ENCODE peak calls at places on chromosomes 2 and 18, in five cellular contexts. U is upper lobe of right lung, T is thyroid gland, L is Peyer's patch, I is ovary. R is an unnamed sample. For H3K4me1, the result is how much of the 10 kb centered on the place peaks cover.

GRCh38 chr2:173550143-173550542 is 195.5 kb downstream of the CDCA7 start:
- DNase-seq in U (no peak), T (no peak), L (no peak), I (no peak), R (no peak)

GRCh38 chr2:136117909-136118818 is at the start of gene CXCR4:
- DNase-seq in U (peak), T (peak), L (peak), I (peak), R (peak)

GRCh38 chr18:68418881-68419280 is 296.0 kb downstream of the TMX3 start:
- DNase-seq in U (no peak), T (no peak), L (no peak), I (no peak), R (no peak)

GRCh38 chr2:85410584-85411404 is 628 bp upstream of the CAPG start:
- DNase-seq in U (no peak), T (no peak), L (no peak), I (no peak), R (no peak)

GRCh38 chr2:69238449-69239031 is 148.5 kb downstream of the GFPT1 start:
- DNase-seq in U (no peak), T (no peak), L (no peak), I (no peak), R (no peak)

GRCh38 chr2:16034151-16034974 is 94.0 kb downstream of the MYCN start:
- DNase-seq in U (no peak), T (peak), L (no peak), I (no peak), R (no peak)

GRCh38 chr2:50582164-50582563 is 449.8 kb downstream of the NRXN1 start:
- DNase-seq in U (no peak), T (peak), L (no peak), I (no peak), R (no peak)

GRCh38 chr2:174606336-174606735 is 8.7 kb upstream of the WIPF1 start:
- DNase-seq in U (no peak), T (peak), L (no peak), I (no peak), R (no peak)

GRCh38 chr18:63701952-63702351 is 808 bp upstream of the SERPINB11 start:
- DNase-seq in U (no peak), T (no peak), L (no peak), I (no peak), R (no peak)

GRCh38 chr2:141959016-141959415 is 171.8 kb downstream of the LRP1B start:
- DNase-seq in U (no peak), T (no peak), L (no peak), I (no peak), R (no peak)

GRCh38 chr2:28626891-28627421 is 124.7 kb upstream of the PPP1CB start:
- DNase-seq in U (peak), T (no peak), L (no peak), I (peak), R (no peak)

GRCh38 chr2:16515709-16516108 is 149.9 kb downstream of the CYRIA start:
- DNase-seq in U (no peak), T (no peak), L (no peak), I (no peak), R (no peak)

GRCh38 chr2:81389203-81389602 is 1084.7 kb upstream of the LRRTM1 start:
- DNase-seq in U (no peak), T (no peak), L (no peak), I (no peak), R (no peak)

GRCh38 chr2:217338306-217338916 is 478.5 kb upstream of the TNP1 start:
- DNase-seq in U (no peak), T (no peak), L (no peak), I (no peak), R (no peak)

GRCh38 chr2:241767464-241768250 is 9.0 kb upstream of the GAL3ST2 start:
- DNase-seq in U (peak), T (no peak), L (peak), I (peak), R (no peak)

GRCh38 chr2:157900203-157900602 is 24.1 kb upstream of the ACVR1 start:
- DNase-seq in U (no peak), T (no peak), L (no peak), I (no peak), R (no peak)

GRCh38 chr18:38297910-38298309 is 732.3 kb upstream of the CELF4 start:
- DNase-seq in U (no peak), T (no peak), L (no peak), I (no peak), R (no peak)

GRCh38 chr18:57983472-57983871 is 60.6 kb upstream of the NEDD4L start:
- DNase-seq in U (no peak), T (no peak), L (no peak), I (no peak), R (no peak)
- H3K27ac ChIP-seq in U (no peak), T (no peak), L (no peak), I (no peak), R (no peak)

DNA sequence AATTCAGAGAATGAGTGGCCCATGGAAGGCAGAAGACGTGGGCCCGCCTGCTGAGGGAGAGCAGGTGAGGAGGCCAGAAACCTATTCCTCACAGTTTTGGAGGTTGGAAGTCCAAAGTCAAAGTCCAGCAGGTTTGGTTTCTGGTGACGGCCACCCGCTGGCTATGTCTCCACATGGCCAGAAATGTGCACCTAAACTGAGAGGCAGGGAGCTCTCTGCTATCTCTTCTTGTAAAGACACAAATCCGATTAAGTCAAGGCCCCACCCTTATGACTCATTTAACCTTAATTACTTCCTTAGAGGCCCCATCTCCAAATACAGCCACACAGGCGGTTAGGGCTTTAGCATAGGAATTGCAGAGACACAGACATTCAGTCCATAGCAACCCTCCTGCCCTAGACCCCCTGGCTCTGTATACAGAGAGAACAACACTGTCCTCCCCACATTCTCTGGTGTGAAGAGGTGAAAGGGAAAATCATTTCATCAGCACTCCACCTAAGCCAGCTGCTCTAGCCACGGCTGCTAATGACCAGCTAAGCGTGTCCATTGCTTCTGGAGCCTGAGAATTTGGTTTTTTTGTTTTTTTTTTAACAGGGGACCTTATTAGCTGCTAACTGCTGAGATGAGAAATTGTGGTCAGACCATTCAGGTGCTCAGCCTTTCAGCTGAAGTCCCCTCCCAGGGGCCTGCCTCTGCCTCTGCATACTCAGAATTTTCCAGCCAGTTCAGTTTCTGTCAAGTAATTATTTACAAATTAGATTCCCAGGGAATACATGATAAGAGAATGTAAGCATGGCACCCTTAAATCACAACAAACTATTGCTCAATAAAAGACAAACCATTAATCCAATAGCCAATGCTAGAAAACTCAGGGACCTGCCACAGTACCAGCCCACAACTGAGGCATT is 368.7 kb upstream of the ID2 start:
- DNase-seq in U (no peak), T (peak), L (no peak), I (no peak), R (no peak)
- H3K4me1 ChIP-seq in U (under half), T (under half), L (under half), I (under half), R (half or more)

GRCh38 chr18:32470713-32471633 is at the start of gene GAREM1:
- DNase-seq in U (peak), T (peak), L (peak), I (peak), R (peak)

GRCh38 chr18:32469691-32470131 is 971 bp downstream of the GAREM1 start:
- DNase-seq in U (no peak), T (no peak), L (no peak), I (no peak), R (no peak)

GRCh38 chr18:32468147-32468845 is 2.4 kb downstream of the GAREM1 start:
- DNase-seq in U (no peak), T (no peak), L (no peak), I (no peak), R (no peak)

GRCh38 chr18:32470136-32470712 is 458 bp downstream of the GAREM1 start:
- DNase-seq in U (peak), T (peak), L (no peak), I (peak), R (peak)

DNA sequence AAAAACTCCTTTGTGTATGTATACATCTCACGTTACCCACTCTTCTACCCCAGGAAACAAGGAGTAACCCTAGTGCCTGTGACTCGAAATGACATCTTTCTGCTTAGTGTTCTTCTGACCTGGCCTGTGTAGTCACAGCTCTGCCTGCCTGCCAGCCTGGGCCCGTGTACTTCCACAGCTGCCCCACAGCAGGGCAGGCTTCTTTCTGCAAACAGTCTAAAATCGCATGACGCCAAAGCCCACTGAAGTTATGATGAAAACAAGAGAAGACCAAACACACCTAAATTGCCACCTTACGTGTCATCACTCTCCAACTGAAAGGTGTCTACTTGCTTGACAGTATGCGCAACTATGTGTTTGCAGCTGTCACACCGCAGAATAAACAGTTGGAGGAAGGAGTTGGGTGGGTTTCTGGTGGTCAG is 1.5 kb downstream of the GAREM1 start:
- DNase-seq in U (no peak), T (peak), L (peak), I (peak), R (peak)
- H3K4me3 ChIP-seq in U (peak), T (peak), L (peak), I (peak), R (no peak)

GRCh38 chr2:45218298-45218697 is 209.0 kb upstream of the SIX2 start:
- DNase-seq in U (no peak), T (no peak), L (no peak), I (no peak), R (no peak)

GRCh38 chr2:45212953-45213635 is 203.8 kb upstream of the SIX2 start:
- DNase-seq in U (no peak), T (peak), L (no peak), I (no peak), R (no peak)

GRCh38 chr2:45214550-45214949 is 205.3 kb upstream of the SIX2 start:
- DNase-seq in U (no peak), T (no peak), L (no peak), I (no peak), R (no peak)

GRCh38 chr2:45218931-45219339 is 209.7 kb upstream of the SIX2 start:
- DNase-seq in U (peak), T (peak), L (no peak), I (no peak), R (no peak)

DNA sequence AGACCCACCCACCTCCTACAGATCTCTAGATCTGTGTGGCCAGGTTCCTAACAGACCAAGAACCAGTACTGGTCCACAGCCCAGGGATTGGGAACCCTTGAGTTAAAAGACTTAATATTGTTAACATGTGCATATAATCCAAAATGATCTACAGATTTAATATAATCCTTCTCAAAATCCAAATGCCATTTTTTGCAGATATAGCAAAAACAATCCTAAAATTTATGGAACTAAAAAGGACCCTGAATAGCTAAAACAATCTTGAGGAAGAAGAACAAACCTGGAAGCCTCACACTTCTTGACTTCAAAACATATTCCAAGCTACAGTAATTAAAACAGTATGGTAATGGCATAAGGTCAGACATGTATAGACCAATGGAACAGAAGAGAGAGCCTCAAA is 206.9 kb upstream of the SIX2 start:
- DNase-seq in U (no peak), T (no peak), L (no peak), I (no peak), R (no peak)
- H3K27ac ChIP-seq in U (no peak), T (no peak), L (no peak), I (no peak), R (no peak)

GRCh38 chr18:57781128-57781463 is 22.0 kb downstream of the ATP8B1 start:
- DNase-seq in U (no peak), T (no peak), L (no peak), I (no peak), R (no peak)

GRCh38 chr18:57775937-57776336 is 27.2 kb downstream of the ATP8B1 start:
- DNase-seq in U (no peak), T (no peak), L (no peak), I (no peak), R (no peak)

GRCh38 chr18:57776354-57776753 is 26.8 kb downstream of the ATP8B1 start:
- DNase-seq in U (no peak), T (no peak), L (no peak), I (no peak), R (no peak)

GRCh38 chr18:57780318-57781127 is 22.6 kb downstream of the ATP8B1 start:
- DNase-seq in U (no peak), T (no peak), L (no peak), I (no peak), R (no peak)

DNA sequence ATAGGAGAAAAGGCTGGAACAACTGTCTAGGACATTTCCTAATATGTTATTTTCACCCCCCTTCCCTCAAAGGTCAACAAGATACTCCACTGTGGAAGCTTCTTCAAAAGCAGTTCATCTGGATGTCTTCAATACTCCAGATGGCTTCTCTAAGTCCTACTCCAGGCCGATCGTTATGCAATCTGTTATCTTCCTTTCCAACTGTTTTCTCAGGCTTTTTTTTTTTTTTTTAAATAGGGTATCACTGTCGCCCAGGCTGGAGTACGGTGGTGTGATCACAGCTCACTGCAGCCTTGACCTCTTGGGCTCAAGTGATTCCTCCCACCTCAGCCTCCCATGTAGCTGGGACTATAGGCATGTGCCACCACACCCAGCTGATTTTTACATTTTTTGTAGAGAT is 26.3 kb downstream of the ATP8B1 start:
- DNase-seq in U (no peak), T (no peak), L (no peak), I (no peak), R (no peak)
- H3K4me1 ChIP-seq in U (under half), T (half or more), L (under half), I (under half), R (under half)

DNA sequence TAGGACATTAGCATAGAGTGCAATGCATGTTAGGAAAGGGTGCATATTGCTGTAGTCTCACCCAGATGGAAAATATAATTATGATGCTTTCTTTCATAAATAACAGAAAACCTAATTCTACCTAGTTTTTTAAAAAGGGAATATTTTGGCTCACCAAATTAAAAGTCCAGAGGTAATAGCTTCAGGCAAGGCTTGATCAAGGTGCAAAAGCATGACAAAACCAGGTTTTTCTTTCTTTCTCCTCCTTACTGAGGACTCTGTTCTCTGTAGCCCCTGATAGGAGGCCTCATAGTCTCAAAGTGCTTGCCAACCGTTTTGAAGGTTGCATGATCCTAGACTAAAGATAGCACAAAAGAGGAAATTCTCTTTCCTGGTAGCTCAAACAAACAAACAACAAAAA is 349.9 kb downstream of the CTNNA2 start:
- DNase-seq in U (no peak), T (no peak), L (no peak), I (no peak), R (no peak)
- H3K4me3 ChIP-seq in U (no peak), T (no peak), L (no peak), I (no peak), R (no peak)

GRCh38 chr2:177243476-177243875 is 21.1 kb downstream of the NFE2L2 start:
- DNase-seq in U (no peak), T (no peak), L (no peak), I (no peak), R (no peak)

GRCh38 chr2:177241771-177242135 is 22.8 kb downstream of the NFE2L2 start:
- DNase-seq in U (no peak), T (no peak), L (no peak), I (no peak), R (no peak)

GRCh38 chr2:177244244-177244771 is 20.2 kb downstream of the NFE2L2 start:
- DNase-seq in U (no peak), T (no peak), L (no peak), I (no peak), R (no peak)

GRCh38 chr2:177242136-177242987 is 22.2 kb downstream of the NFE2L2 start:
- DNase-seq in U (no peak), T (no peak), L (no peak), I (no peak), R (no peak)

DNA sequence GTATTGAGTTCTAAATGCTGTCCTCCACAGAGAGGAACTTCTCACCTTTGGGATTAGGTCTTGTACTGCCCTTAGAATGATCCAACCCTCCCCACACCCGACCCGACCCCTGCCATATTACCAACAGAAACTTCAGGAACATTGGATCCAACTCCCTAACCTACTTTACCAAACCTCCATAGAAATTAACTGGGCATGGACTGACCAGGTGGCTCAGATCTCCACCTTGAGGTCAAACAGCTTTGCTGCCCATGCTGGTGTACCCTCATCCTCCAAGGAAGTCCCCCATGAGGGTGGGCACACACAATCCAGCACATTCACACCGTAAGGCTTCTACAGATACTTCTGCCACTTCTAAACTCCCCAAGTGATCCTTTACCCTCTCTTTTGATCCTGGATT is 21.5 kb downstream of the NFE2L2 start:
- DNase-seq in U (no peak), T (no peak), L (no peak), I (no peak), R (no peak)
- H3K27ac ChIP-seq in U (peak), T (peak), L (peak), I (peak), R (no peak)

GRCh38 chr2:168025487-168026203 is 221.8 kb downstream of the STK39 start:
- DNase-seq in U (no peak), T (no peak), L (no peak), I (no peak), R (no peak)
- H3K4me1 ChIP-seq in U (under half), T (under half), L (under half), I (under half), R (under half)

GRCh38 chr18:57670046-57670445 is 48.4 kb upstream of the NARS1 start:
- DNase-seq in U (no peak), T (peak), L (no peak), I (no peak), R (no peak)
- H3K4me3 ChIP-seq in U (no peak), T (no peak), L (no peak), I (no peak), R (no peak)

GRCh38 chr18:78722391-78722790 is 257.2 kb upstream of the SALL3 start:
- DNase-seq in U (no peak), T (peak), L (no peak), I (no peak), R (no peak)

GRCh38 chr18:78721281-78721949 is 258.2 kb upstream of the SALL3 start:
- DNase-seq in U (peak), T (no peak), L (no peak), I (no peak), R (no peak)

GRCh38 chr18:78722959-78723706 is 256.5 kb upstream of the SALL3 start:
- DNase-seq in U (no peak), T (no peak), L (no peak), I (no peak), R (no peak)

GRCh38 chr18:78720456-78721250 is 259.0 kb upstream of the SALL3 start:
- DNase-seq in U (peak), T (no peak), L (no peak), I (no peak), R (no peak)

GRCh38 chr18:78721986-78722385 is 257.6 kb upstream of the SALL3 start:
- DNase-seq in U (no peak), T (peak), L (no peak), I (no peak), R (no peak)
- H3K27ac ChIP-seq in U (no peak), T (peak), L (no peak), I (no peak), R (no peak)

R was measured in CD4-positive, alpha-beta memory T cell.